ENCODE peak calls at places on chromosome 16, in eight cellular contexts. I is A673, X is brain microvascular endothelial cell, W is SJCRH30, M is psoas muscle, O is GM23338, R is ovary, D is A549. E is an unnamed sample.

GRCh38 chr16:4801051-4801961 is 1.1 kb downstream of the ROGDI start:
- DNase-seq in W (no peak), O (peak; percentile 27), D (no peak), M (no peak), I (no peak), X (no peak), R (no peak), E (no peak)

GRCh38 chr16:10979717-10980601 is 35.6 kb downstream of the CLEC16A start:
- DNase-seq in O (peak; percentile 48), I (no peak), D (no peak), W (no peak), M (peak; percentile 72), X (no peak), R (peak; percentile 71), E (peak; percentile 51)

GRCh38 chr16:2531371-2531695 is at the start of gene CEMP1:
- DNase-seq in D (no peak), O (peak; percentile 55), X (no peak), I (no peak), M (no peak), R (no peak), W (no peak), E (no peak)

GRCh38 chr16:69150146-69150865 is 17.9 kb downstream of the UTP4 start:
- DNase-seq in R (peak; percentile 74), M (no peak), D (peak; percentile 76), O (peak; percentile 92), X (peak; percentile 78), W (peak; percentile 79), I (peak; percentile 86), E (peak; percentile 45)

GRCh38 chr16:88084881-88085280 is 133.6 kb downstream of the BANP start:
- DNase-seq in R (no peak), I (no peak), X (no peak), M (no peak), D (no peak), O (no peak), W (no peak), E (peak; percentile 48)

GRCh38 chr16:3953728-3954410 is 73.4 kb upstream of the CREBBP start:
- DNase-seq in W (peak; percentile 49), X (no peak), R (no peak), I (no peak), D (no peak), M (no peak), O (no peak), E (peak; percentile 48)

GRCh38 chr16:61892531-61892930 is 143.7 kb downstream of the CDH8 start:
- DNase-seq in R (no peak), M (no peak), X (no peak), D (no peak), I (no peak), W (no peak), O (no peak), E (no peak)

GRCh38 chr16:86975445-86975844 is 341.7 kb downstream of the C16orf95 start:
- DNase-seq in X (peak; percentile 81), D (peak; percentile 78), I (peak; percentile 43), O (peak; percentile 82), R (peak; percentile 31), W (peak; percentile 79), M (peak; percentile 19), E (peak; percentile 96)

GRCh38 chr16:89562027-89562599 is 1.6 kb downstream of the RPL13 start:
- DNase-seq in W (no peak), O (no peak), I (peak; percentile 53), M (no peak), X (no peak), D (peak; percentile 47), R (no peak), E (no peak)

GRCh38 chr16:1777375-1778199 is 4.7 kb upstream of the MRPS34 start:
- DNase-seq in X (no peak), I (no peak), R (peak; percentile 26), O (no peak), D (no peak), W (no peak), M (peak; percentile 57), E (no peak)

GRCh38 chr16:72372646-72373045 is 200.7 kb upstream of the PMFBP1 start:
- DNase-seq in R (no peak), I (no peak), W (no peak), M (no peak), D (no peak), O (no peak), X (no peak), E (no peak)

GRCh38 chr16:65070831-65071230 is 51.0 kb downstream of the CDH11 start:
- DNase-seq in M (peak; percentile 82), X (peak; percentile 99), R (peak; percentile 83), D (peak; percentile 87), O (peak; percentile 13), W (peak; percentile 94), I (peak; percentile 81), E (peak; percentile 98)

GRCh38 chr16:48901712-48902374 is 291.9 kb upstream of the N4BP1 start:
- DNase-seq in O (peak; percentile 53), D (no peak), I (no peak), R (no peak), M (no peak), W (no peak), X (no peak), E (no peak)

GRCh38 chr16:63938661-63939060 is 1183.2 kb downstream of the CDH11 start:
- DNase-seq in M (no peak), O (no peak), X (peak; percentile 50), I (no peak), W (no peak), R (no peak), D (no peak), E (peak; percentile 5)

GRCh38 chr16:54050281-54051210 is 236.0 kb downstream of the IRX3 start:
- DNase-seq in W (peak; percentile 5), O (peak; percentile 60), D (no peak), M (no peak), R (no peak), X (no peak), I (peak; percentile 88), E (peak; percentile 39)

GRCh38 chr16:24700549-24701392 is 28.7 kb upstream of the TNRC6A start:
- DNase-seq in W (peak; percentile 53), O (peak; percentile 64), I (peak; percentile 92), X (peak; percentile 92), M (peak; percentile 84), D (peak; percentile 94), R (peak; percentile 88), E (peak; percentile 98)

GRCh38 chr16:12565423-12565822 is 238.3 kb downstream of the CPPED1 start:
- DNase-seq in X (no peak), R (no peak), W (no peak), M (no peak), D (no peak), O (no peak), I (no peak), E (no peak)

GRCh38 chr16:68117884-68118283 is 32.7 kb downstream of the NFATC3 start:
- DNase-seq in I (no peak), W (no peak), D (no peak), X (no peak), O (no peak), M (no peak), R (no peak), E (no peak)
- H3K27ac ChIP-seq in I (no peak overlapping the region), W (no peak overlapping the region), D (no peak overlapping the region), X (no peak overlapping the region), O (peak overlapping the region; percentile 26), M (no peak overlapping the region), R (no peak overlapping the region), E (no peak overlapping the region)

GRCh38 chr16:67392301-67393059 is 818 bp downstream of the TPPP3 start:
- DNase-seq in O (no peak), R (peak; percentile 27), I (no peak), M (peak; percentile 53), X (no peak), W (no peak), D (no peak), E (no peak)
- H3K27ac ChIP-seq in O (no peak overlapping the region), R (no peak overlapping the region), I (no peak overlapping the region), M (peak overlapping the region; percentile 13), X (no peak overlapping the region), W (peak overlapping the region; percentile 77), D (peak overlapping the region; percentile 75), E (no peak overlapping the region)

GRCh38 chr16:56632848-56633365 is 448 bp downstream of the MT1M start:
- DNase-seq in X (no peak), D (no peak), O (no peak), W (no peak), M (no peak), R (no peak), I (no peak), E (no peak)

GRCh38 chr16:56631832-56632159 is 663 bp upstream of the MT1M start:
- DNase-seq in R (no peak), W (no peak), O (no peak), D (no peak), I (no peak), M (no peak), X (no peak), E (no peak)

GRCh38 chr16:56632160-56632847 is at the start of gene MT1M:
- DNase-seq in M (peak; percentile 85), I (no peak), R (peak; percentile 58), X (no peak), W (no peak), D (no peak), O (peak; percentile 74), E (no peak)

GRCh38 chr16:56634715-56635440 is 2.4 kb downstream of the MT1M start:
- DNase-seq in M (no peak), D (no peak), R (no peak), O (peak; percentile 46), I (no peak), W (no peak), X (no peak), E (no peak)

DNA sequence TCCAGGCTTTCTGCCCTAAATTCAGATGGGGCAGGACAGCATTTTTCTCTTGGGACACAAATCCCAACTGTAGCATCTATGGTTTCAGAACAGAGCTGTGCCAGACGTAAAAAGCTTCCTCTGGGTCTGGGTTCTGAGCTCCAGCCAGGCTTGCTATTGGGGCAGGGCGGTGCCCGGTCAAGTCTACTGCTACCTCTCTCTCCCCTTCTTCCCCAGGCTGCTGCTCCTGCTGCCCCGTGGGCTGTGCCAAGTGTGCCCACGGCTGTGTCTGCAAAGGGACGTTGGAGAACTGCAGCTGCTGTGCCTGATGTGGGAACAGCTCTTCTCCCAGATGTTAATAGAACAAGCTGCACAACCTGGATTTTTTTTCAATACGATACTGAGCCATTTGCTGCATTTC is 1.1 kb downstream of the MT1M start:
- DNase-seq in I (no peak), M (no peak), R (no peak), W (no peak), X (no peak), D (no peak), O (no peak), E (no peak)
- H3K27ac ChIP-seq in I (no peak overlapping the region), M (no peak overlapping the region), R (no peak overlapping the region), W (no peak overlapping the region), X (no peak overlapping the region), D (no peak overlapping the region), O (no peak overlapping the region), E (no peak overlapping the region)

GRCh38 chr16:85750827-85751641 is at the start of gene C16orf74:
- DNase-seq in D (peak; percentile 32), R (no peak), W (peak; percentile 38), X (no peak), I (peak; percentile 53), O (peak; percentile 69), M (no peak), E (no peak)

GRCh38 chr16:85751665-85752501 is 987 bp upstream of the C16orf74 start:
- DNase-seq in W (no peak), D (no peak), M (no peak), X (no peak), R (no peak), O (no peak), I (no peak), E (no peak)

GRCh38 chr16:85749686-85750020 is 1.2 kb downstream of the C16orf74 start:
- DNase-seq in M (no peak), D (no peak), W (no peak), R (no peak), O (no peak), I (no peak), X (no peak), E (no peak)

GRCh38 chr16:85750021-85750826 is 672 bp downstream of the C16orf74 start:
- DNase-seq in I (peak; percentile 80), X (no peak), R (no peak), D (no peak), W (peak; percentile 52), O (peak; percentile 69), M (no peak), E (no peak)

GRCh38 chr16:85746431-85747227 is 4.3 kb downstream of the C16orf74 start:
- DNase-seq in R (no peak), O (no peak), W (no peak), D (peak; percentile 59), X (no peak), M (no peak), I (no peak), E (peak; percentile 32)
- H3K27ac ChIP-seq in R (no peak overlapping the region), O (no peak overlapping the region), W (no peak overlapping the region), D (peak overlapping the region; percentile 81), X (no peak overlapping the region), M (no peak overlapping the region), I (no peak overlapping the region), E (no peak overlapping the region)

E was measured in astrocyte.